ENCODE peak calls at places on chromosomes 11 and 22, in four cellular contexts. W is tibial nerve, C is suprapubic skin, F is stomach. K is an unnamed sample.

GRCh38 chr11:2440646-2441045 is 3.7 kb downstream of the TRPM5 start:
- DNase-seq in W (no peak), C (no peak), F (no peak), K (no peak)

GRCh38 chr11:3747704-3748103 is 49.6 kb downstream of the NUP98 start:
- DNase-seq in W (no peak), C (no peak), F (no peak), K (no peak)

GRCh38 chr11:17927643-17928343 is 85.1 kb downstream of the SERGEF start:
- DNase-seq in W (no peak), C (no peak), F (no peak), K (no peak)

GRCh38 chr11:106426696-106427095 is 349.2 kb downstream of the AASDHPPT start:
- DNase-seq in W (no peak), C (no peak), F (no peak), K (no peak)

GRCh38 chr22:50403701-50404101 is 60.6 kb downstream of the PPP6R2 start:
- DNase-seq in W (peak; percentile 49), C (no peak), F (peak; percentile 61), K (peak; percentile 31)

GRCh38 chr22:50544078-50544745 is 1.5 kb upstream of the KLHDC7B start:
- DNase-seq in W (peak; percentile 42), C (peak; percentile 87), F (peak; percentile 87), K (no peak)

GRCh38 chr11:108432783-108433182 is 34.5 kb downstream of the C11orf65 start:
- DNase-seq in W (no peak), C (no peak), F (no peak), K (no peak)

GRCh38 chr11:112724194-112724790 is 236.9 kb upstream of the NCAM1 start:
- DNase-seq in W (no peak), C (no peak), F (no peak), K (no peak)

GRCh38 chr11:43359432-43359818 is 705 bp downstream of the TTC17 start:
- DNase-seq in W (no peak), C (no peak), F (no peak), K (no peak)

GRCh38 chr11:36196476-36197099 is 92.6 kb downstream of the COMMD9 start:
- DNase-seq in W (no peak), C (no peak), F (no peak), K (no peak)

GRCh38 chr22:22618448-22618847 is 26.0 kb upstream of the GGTLC2 start:
- DNase-seq in W (no peak), C (no peak), F (no peak), K (no peak)

GRCh38 chr11:2428322-2428795 is 16.0 kb downstream of the TRPM5 start:
- DNase-seq in W (peak; percentile 68), C (no peak), F (peak; percentile 90), K (no peak)

GRCh38 chr22:40176921-40177737 is 596 bp upstream of the TNRC6B start:
- DNase-seq in W (no peak), C (no peak), F (peak; percentile 32), K (peak; percentile 43)

GRCh38 chr11:109306322-109306721 is 115.7 kb upstream of the C11orf87 start:
- DNase-seq in W (no peak), C (no peak), F (no peak), K (no peak)

GRCh38 chr11:14809466-14809865 is 82.6 kb downstream of the CYP2R1 start:
- DNase-seq in W (no peak), C (no peak), F (no peak), K (no peak)

GRCh38 chr11:128040603-128041002 is 546.8 kb downstream of the ETS1 start:
- DNase-seq in W (no peak), C (no peak), F (no peak), K (no peak)

GRCh38 chr11:112195906-112196305 is 20.6 kb downstream of the BCO2 start:
- DNase-seq in W (no peak), C (no peak), F (no peak), K (no peak)

GRCh38 chr11:74255741-74256369 is 55.6 kb downstream of the P4HA3 start:
- DNase-seq in W (no peak), C (no peak), F (peak; percentile 57), K (peak; percentile 36)

GRCh38 chr11:64385953-64386704 is 27.2 kb downstream of the RPS6KA4 start:
- DNase-seq in W (no peak), C (no peak), F (no peak), K (no peak)

GRCh38 chr11:60168306-60168705 is 14.6 kb downstream of the MS4A6A start:
- DNase-seq in W (no peak), C (no peak), F (no peak), K (no peak)

GRCh38 chr11:25766332-25767015 is 565.5 kb upstream of the ANO3 start:
- DNase-seq in W (no peak), C (no peak), F (no peak), K (no peak)

GRCh38 chr11:121328967-121329653 is 36.5 kb downstream of the SC5D start:
- DNase-seq in W (no peak), C (no peak), F (no peak), K (no peak)

GRCh38 chr11:3037041-3037944 is 19.9 kb downstream of the CARS1 start:
- DNase-seq in W (peak; percentile 79), C (no peak), F (peak; percentile 87), K (peak; percentile 60)

GRCh38 chr11:62400760-62401159 is 18.1 kb upstream of the SCGB1A1 start:
- DNase-seq in W (peak; percentile 85), C (peak; percentile 95), F (peak; percentile 54), K (peak; percentile 86)

GRCh38 chr22:41923595-41924276 is 2.9 kb downstream of the TNFRSF13C start:
- DNase-seq in W (no peak), C (no peak), F (no peak), K (no peak)

GRCh38 chr11:93743316-93743715 is 1.8 kb downstream of the C11orf54 start:
- DNase-seq in W (no peak), C (no peak), F (no peak), K (peak; percentile 13)

GRCh38 chr11:40867991-40868685 is 591.3 kb downstream of the LRRC4C start:
- DNase-seq in W (no peak), C (no peak), F (no peak), K (no peak)

GRCh38 chr11:88535916-88536547 is 198.5 kb upstream of the CTSC start:
- DNase-seq in W (no peak), C (no peak), F (no peak), K (no peak)

GRCh38 chr11:41431784-41432183 is 27.7 kb downstream of the LRRC4C start:
- DNase-seq in W (no peak), C (no peak), F (no peak), K (no peak)

GRCh38 chr22:37618072-37618656 is 9.5 kb downstream of the GGA1 start:
- DNase-seq in W (no peak), C (no peak), F (no peak), K (no peak)

DNA sequence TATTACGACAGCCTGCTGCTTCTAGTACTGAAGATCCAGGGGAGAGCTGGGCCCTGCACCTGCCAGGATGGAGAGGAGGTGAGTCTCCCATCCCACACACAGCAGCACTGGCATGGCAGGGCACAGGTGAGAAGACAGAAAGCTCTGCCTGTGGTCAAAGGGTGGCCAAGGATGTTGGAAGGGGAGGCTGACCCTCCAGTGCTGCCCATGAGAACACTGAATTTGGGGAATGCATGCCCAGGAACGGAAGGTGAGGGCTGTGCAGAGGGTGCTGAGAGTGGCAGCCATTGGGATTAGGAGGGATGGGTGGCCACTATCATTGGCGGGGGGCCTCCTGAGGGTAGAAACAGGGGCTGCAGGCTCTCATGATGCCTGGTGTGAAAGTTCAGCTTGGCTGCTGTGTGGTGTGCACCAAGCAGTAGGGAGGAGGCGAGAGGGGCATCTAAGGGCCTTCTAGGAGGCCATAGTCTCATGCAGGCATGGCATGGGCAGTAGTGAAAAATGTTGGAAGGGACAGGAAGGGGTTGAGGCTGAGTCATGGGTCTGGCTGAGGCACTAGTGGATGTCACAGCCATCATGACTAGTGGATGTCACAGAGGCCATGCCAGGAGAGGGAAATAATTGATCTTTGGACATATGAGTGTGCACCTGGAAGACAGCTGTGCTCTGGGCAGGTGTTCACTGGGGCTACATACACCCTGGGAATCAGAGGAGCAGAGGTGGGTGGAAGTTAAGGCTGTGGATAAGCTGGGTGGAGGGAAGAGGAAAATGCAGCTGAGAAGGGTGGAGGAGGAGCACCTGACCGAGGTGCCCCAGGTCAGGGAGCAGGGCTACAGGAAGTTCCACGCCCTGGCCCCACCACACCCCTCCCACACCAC is 2.5 kb upstream of the LRRC74B start:
- DNase-seq in W (no peak), C (no peak), F (no peak), K (no peak)
- H3K4me1 ChIP-seq in W (peaks cover 24% of the 10 kb centered on the region), C (peaks cover 25% of the 10 kb centered on the region), F (peaks cover 20% of the 10 kb centered on the region), K (peaks cover 6% of the 10 kb centered on the region)

DNA sequence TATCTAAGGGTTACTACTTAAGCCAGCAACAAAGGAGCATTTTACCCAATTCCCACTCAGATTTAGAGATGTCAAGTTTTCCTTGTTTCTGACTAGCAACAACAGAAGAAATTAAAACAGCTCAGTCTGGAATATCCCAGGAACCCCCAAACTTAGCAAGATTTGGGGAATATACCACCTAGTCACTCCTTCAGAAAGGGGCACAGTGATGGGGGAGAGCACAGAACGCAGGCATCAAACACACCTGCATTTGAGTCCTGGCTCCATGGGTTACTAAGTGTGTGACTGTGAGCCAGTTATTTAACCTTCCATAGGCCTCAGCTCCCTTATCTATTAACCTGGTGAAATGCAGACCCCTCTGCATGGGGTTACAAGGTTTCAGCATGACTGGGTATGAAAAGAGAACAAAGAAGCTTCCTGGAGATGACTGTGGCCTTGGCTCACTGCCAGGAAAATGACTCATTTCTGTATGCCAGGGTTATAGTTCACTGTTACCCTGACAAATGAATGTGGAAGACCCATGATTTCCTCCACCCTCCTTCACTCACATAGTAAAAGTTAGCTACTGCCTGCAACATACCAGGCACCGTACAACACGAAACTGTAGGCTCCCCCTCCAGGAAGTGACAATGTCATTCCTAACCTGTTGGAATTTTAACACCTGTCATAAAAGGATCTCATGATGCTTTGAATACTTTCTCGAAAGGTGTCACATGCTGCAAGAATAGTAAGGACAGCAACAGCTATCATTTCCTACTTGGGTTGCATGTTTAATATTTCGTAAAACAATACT is 79.6 kb downstream of the ME3 start:
- DNase-seq in W (no peak), C (no peak), F (peak; percentile 75), K (peak; percentile 59)
- TF ChIP-seq EP300 in W (peak; percentile 23), C (no peak), F (no peak), K (no peak)

DNA sequence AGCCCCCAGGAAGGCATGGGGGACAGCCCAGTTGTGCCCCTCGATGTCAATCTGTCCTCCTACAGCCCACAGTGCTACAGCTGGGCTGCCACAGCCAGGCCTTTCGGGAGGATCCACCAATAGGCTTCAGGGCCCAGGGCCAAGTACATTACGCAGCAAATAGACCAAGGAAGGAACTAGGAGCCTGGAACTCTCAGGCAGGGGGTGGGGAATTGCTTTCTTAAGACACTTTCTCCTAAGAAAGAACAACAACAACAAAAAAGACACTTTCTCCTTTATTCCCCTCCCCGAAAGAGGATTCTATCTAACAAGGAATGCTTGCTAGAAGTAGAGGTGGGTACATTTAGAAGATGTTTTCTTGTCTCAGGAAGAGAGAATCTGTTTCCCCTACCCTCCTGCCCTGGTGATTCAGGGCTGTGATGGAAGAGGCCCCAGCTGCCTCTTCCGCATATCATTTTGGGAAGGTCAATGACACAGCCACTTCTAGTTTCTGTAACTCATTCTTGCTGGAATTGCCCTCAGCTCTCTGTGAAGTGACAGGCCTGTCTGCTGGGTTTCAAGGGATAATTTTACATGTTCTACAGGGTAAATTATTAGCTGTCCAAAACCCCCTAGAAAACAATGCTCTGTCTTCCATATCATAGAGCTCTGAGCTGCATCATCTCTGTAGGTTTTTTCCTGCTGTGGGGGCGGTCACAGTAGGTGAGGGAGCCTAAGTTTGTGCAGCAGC is 6.0 kb upstream of the MALAT1 start:
- DNase-seq in W (peak; percentile 86), C (no peak), F (peak; percentile 85), K (peak; percentile 89)
- TF ChIP-seq POLR2A in W (peak; percentile 57), C (peak; percentile 72), F (no peak), K (peak; percentile 47)

GRCh38 chr22:32820131-32820882 is 18.8 kb downstream of the TIMP3 start:
- DNase-seq in W (no peak), C (no peak), F (no peak), K (no peak)
- H3K4me1 ChIP-seq in W (peaks cover 98% of the 10 kb centered on the region), C (peaks cover 64% of the 10 kb centered on the region), F (peaks cover 84% of the 10 kb centered on the region), K (no peaks in the 10 kb centered on the region)

K was measured in ovary.